ENCODE peak calls at places on chromosome 5, in eight cellular contexts. I is SK-MEL-5; L is cardiac fibroblast; T is BJ; G is activated effector memory CD4-positive, alpha-beta T cell treated with anti-CD3 and anti-CD28 coated beads, Interleukin-2, amount 50 U/mL, for 16 hours; W is esophagus squamous epithelium; M is nephron progenitor cell; D is dorsolateral prefrontal cortex. C is an unnamed sample.
A peak's percentile ranks its signal among the peaks of the same experiment; 100 is the strongest.

GRCh38 chr5:9775339-9775738 is 145.2 kb upstream of the TAS2R1 start:
- DNase-seq in I (no peak), L (no peak), T (no peak), G (no peak), W (no peak), M (no peak), D (no peak), C (peak; percentile 4)

GRCh38 chr5:139120521-139120920 is 77.6 kb downstream of the SIL1 start:
- DNase-seq in I (no peak), L (no peak), T (no peak), G (no peak), W (no peak), M (no peak), D (no peak), C (no peak)

GRCh38 chr5:164362021-164362420 is 856.6 kb downstream of the MAT2B start:
- DNase-seq in I (no peak), L (no peak), T (no peak), G (no peak), W (no peak), M (no peak), D (no peak), C (no peak)

GRCh38 chr5:7910738-7911428 is 41.9 kb downstream of the MTRR start:
- DNase-seq in I (no peak), L (no peak), T (no peak), G (no peak), W (no peak), M (no peak), D (no peak), C (no peak)

GRCh38 chr5:1946776-1947175 is 64.1 kb upstream of the IRX4 start:
- DNase-seq in I (no peak), L (no peak), T (no peak), G (no peak), W (no peak), M (no peak), D (no peak), C (no peak)

GRCh38 chr5:57311251-57311650 is 137.4 kb downstream of the GPBP1 start:
- DNase-seq in I (no peak), L (peak; percentile 45), T (no peak), G (no peak), W (no peak), M (no peak), D (no peak), C (no peak)

GRCh38 chr5:173802670-173803165 is 85.4 kb upstream of the CPEB4 start:
- DNase-seq in I (peak; percentile 15), L (peak; percentile 75), T (no peak), G (no peak), W (no peak), M (no peak), D (no peak), C (peak; percentile 72)

GRCh38 chr5:95966005-95966404 is 4.4 kb upstream of the ELL2 start:
- DNase-seq in I (no peak), L (no peak), T (no peak), G (no peak), W (no peak), M (no peak), D (no peak), C (no peak)

GRCh38 chr5:68255305-68256130 is 40.0 kb downstream of the PIK3R1 start:
- DNase-seq in I (peak; percentile 91), L (no peak), T (no peak), G (no peak), W (no peak), M (no peak), D (no peak), C (no peak)

GRCh38 chr5:42745856-42746255 is 10.8 kb upstream of the CCDC152 start:
- DNase-seq in I (no peak), L (no peak), T (no peak), G (no peak), W (no peak), M (no peak), D (no peak), C (no peak)

GRCh38 chr5:17720070-17720469 is 85.8 kb downstream of the TAF11L14 start:
- DNase-seq in I (no peak), L (no peak), T (no peak), G (no peak), W (no peak), M (no peak), D (no peak), C (no peak)

GRCh38 chr5:152560508-152561137 is 155.5 kb upstream of the NMUR2 start:
- DNase-seq in I (peak; percentile 71), L (peak; percentile 69), T (peak; percentile 4), G (peak; percentile 64), W (no peak), M (peak; percentile 76), D (peak; percentile 73), C (peak; percentile 46)

GRCh38 chr5:113082547-113082905 is 105.9 kb downstream of the DCP2 start:
- DNase-seq in I (no peak), L (no peak), T (no peak), G (no peak), W (no peak), M (no peak), D (no peak), C (no peak)

GRCh38 chr5:84181093-84181492 is 203.6 kb downstream of the EDIL3 start:
- DNase-seq in I (no peak), L (peak; percentile 10), T (no peak), G (no peak), W (no peak), M (no peak), D (no peak), C (no peak)

GRCh38 chr5:151296478-151296830 is 7.1 kb downstream of the SLC36A3 start:
- DNase-seq in I (no peak), L (no peak), T (no peak), G (no peak), W (no peak), M (no peak), D (no peak), C (peak; percentile 32)